ENCODE peak calls at places on chromosomes 7 and 10, in five cellular contexts. V is transverse colon, A is vagina, T is adrenal gland, Z is ovary. S is an unnamed sample.

GRCh38 chr7:128266891-128267839 is 26.1 kb downstream of the LEP start:
- DNase-seq in V (peak), A (no peak), T (peak), Z (peak), S (peak)

GRCh38 chr10:13716161-13717071 is 129.7 kb downstream of the PRPF18 start:
- DNase-seq in V (no peak), A (no peak), T (no peak), Z (no peak), S (no peak)

GRCh38 chr7:127154958-127155357 is 97.8 kb downstream of the GRM8 start:
- DNase-seq in V (no peak), A (no peak), T (no peak), Z (no peak), S (no peak)

GRCh38 chr10:33153266-33153967 is 181.1 kb downstream of the NRP1 start:
- DNase-seq in V (no peak), A (no peak), T (no peak), Z (no peak), S (no peak)

GRCh38 chr10:78952018-78952417 is 116.7 kb upstream of the ZMIZ1 start:
- DNase-seq in V (no peak), A (no peak), T (no peak), Z (no peak), S (no peak)

GRCh38 chr7:73519867-73520672 is 2.0 kb downstream of the BAZ1B start:
- DNase-seq in V (peak), A (no peak), T (no peak), Z (no peak), S (no peak)

GRCh38 chr7:156192921-156193320 is 380.7 kb upstream of the SHH start:
- DNase-seq in V (no peak), A (no peak), T (peak), Z (no peak), S (no peak)

GRCh38 chr7:135538387-135538786 is 19.3 kb upstream of the NUP205 start:
- DNase-seq in V (no peak), A (no peak), T (no peak), Z (no peak), S (no peak)

GRCh38 chr10:3470191-3470590 is 297.6 kb upstream of the PITRM1 start:
- DNase-seq in V (no peak), A (no peak), T (no peak), Z (no peak), S (no peak)

GRCh38 chr7:151839511-151839921 is 37.4 kb downstream of the PRKAG2 start:
- DNase-seq in V (no peak), A (no peak), T (no peak), Z (no peak), S (no peak)

GRCh38 chr7:151246161-151247015 is 2.1 kb downstream of the SMARCD3 start:
- DNase-seq in V (no peak), A (no peak), T (no peak), Z (no peak), S (peak)

GRCh38 chr10:52314007-52314821 is at the start of gene DKK1:
- DNase-seq in V (peak), A (no peak), T (peak), Z (no peak), S (peak)

GRCh38 chr7:155741061-155741460 is 71.2 kb downstream of the SHH start:
- DNase-seq in V (no peak), A (no peak), T (no peak), Z (no peak), S (no peak)

GRCh38 chr7:20785211-20786048 is 1.3 kb downstream of the SP8 start:
- DNase-seq in V (no peak), A (no peak), T (no peak), Z (no peak), S (no peak)

GRCh38 chr7:20787658-20788057 is 972 bp upstream of the SP8 start:
- DNase-seq in V (no peak), A (no peak), T (no peak), Z (no peak), S (no peak)

GRCh38 chr7:20786049-20786412 is 655 bp downstream of the SP8 start:
- DNase-seq in V (no peak), A (no peak), T (no peak), Z (no peak), S (no peak)

GRCh38 chr7:20786421-20786778 is 286 bp downstream of the SP8 start:
- DNase-seq in V (no peak), A (no peak), T (no peak), Z (no peak), S (no peak)

GRCh38 chr7:20786779-20787651 is at the start of gene SP8:
- DNase-seq in V (no peak), A (no peak), T (no peak), Z (no peak), S (peak)
- H3K27ac ChIP-seq in V (no peak), A (no peak), T (no peak), Z (no peak), S (no peak)

GRCh38 chr10:118042827-118043242 is 3.9 kb downstream of the RAB11FIP2 start:
- DNase-seq in V (no peak), A (no peak), T (no peak), Z (no peak), S (no peak)

GRCh38 chr10:118047363-118047719 is 600 bp upstream of the RAB11FIP2 start:
- DNase-seq in V (no peak), A (no peak), T (peak), Z (no peak), S (peak)

GRCh38 chr10:118045154-118045841 is 1.4 kb downstream of the RAB11FIP2 start:
- DNase-seq in V (no peak), A (no peak), T (no peak), Z (no peak), S (no peak)

GRCh38 chr10:118046491-118047362 is at the start of gene RAB11FIP2:
- DNase-seq in V (peak), A (peak), T (peak), Z (peak), S (peak)

DNA sequence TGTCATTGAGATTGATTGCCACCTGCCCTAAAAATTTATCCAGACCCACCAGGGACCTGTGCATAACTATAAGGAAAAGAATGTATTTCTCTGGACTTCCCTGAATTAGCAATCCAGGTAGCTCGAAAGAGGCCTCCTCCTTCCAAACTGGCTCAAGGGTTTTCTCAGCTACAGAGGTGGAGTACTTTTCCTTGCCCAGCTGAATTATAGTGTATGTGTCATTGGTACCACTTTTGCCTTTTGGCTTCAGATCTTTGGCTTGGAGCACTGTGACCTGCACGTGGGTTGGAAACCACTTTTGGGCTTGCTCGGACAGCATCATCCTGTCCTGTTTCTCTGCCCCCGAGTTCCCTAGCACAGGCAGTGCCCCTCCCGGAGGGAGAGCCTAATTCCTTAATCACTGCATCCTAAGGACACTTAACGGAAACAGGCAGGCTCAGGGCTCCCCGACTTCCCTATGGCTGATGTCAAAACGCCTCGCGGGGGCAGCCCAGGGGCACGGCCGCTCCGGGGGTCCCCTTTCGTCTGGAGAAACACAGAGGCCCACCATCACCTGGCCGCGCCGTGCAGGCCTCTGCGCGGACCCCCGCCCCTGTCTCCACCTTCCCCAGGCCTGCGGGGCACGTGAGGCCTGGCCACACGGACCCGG is 775 bp downstream of the RAB11FIP2 start:
- DNase-seq in V (peak), A (no peak), T (peak), Z (peak), S (peak)
- TF ChIP-seq CTCF in V (no peak), A (no peak), T (no peak), Z (peak), S (no peak)

DNA sequence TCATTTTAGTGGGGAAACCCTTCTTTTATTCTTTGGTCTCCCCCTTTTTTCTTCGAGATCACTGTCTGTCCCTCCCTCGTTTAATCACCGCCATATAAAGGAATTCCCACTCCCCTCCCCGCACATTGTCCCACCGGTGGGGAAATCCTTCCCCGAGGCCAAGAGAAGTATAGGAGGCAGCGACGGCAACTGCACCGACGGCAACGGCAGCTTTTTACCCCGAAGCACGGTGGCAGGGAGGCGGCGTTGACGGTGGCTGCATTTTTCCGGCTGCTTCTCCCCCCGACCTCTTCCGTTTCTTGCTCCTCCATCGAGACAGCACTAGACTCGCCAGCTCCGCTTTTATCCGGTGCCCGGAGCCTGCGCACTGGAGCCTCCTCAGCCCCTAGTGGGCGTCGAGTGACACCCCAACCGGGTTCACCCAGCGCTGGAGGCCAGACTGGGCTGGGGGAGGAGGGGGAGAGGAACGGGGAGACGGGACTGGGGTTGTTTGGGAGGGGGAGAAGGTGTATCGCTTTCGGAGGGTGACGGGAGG is 655 bp upstream of the KMT2E start:
- DNase-seq in V (peak), A (peak), T (peak), Z (peak), S (peak)
- TF ChIP-seq POLR2A in V (peak), A (peak), T (peak), Z (peak), S (peak)

DNA sequence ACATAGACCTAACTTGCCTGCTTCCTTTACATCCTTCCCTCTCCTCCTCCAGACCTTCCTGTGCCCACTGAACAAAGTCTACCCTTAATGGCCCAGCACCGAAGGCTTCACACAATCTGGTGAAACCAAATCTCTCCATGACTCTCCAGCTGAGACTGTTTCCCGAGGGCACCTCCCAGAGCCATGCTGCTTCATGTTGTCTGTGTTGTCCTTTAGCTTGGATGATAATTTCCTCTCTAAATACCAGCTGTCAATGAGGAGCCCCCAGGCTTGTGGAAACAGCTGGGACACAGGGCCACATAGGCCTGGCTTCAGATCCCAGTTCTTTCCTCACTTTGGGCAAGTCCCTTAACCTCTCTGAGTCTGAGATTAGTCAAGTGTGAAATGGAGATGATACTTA is 54.3 kb downstream of the DLD start:
- DNase-seq in V (no peak), A (no peak), T (no peak), Z (no peak), S (no peak)
- H3K27ac ChIP-seq in V (no peak), A (no peak), T (no peak), Z (no peak), S (peak)

S was measured in testis.